ENCODE peak calls at places on chromosomes 1 and 21, in four cellular contexts. P, R, G and X are unnamed samples.

GRCh38 chr1:174204697-174205308 is 45.5 kb downstream of the RABGAP1L start:
- DNase-seq in P (no peak), R (no peak), G (peak), X (no peak)

GRCh38 chr1:208479435-208479834 is 235.3 kb upstream of the PLXNA2 start:
- DNase-seq in P (no peak), R (no peak), G (no peak), X (no peak)

GRCh38 chr1:30512922-30513265 is 210.5 kb downstream of the MATN1 start:
- DNase-seq in P (no peak), R (no peak), G (no peak), X (no peak)

GRCh38 chr1:237684236-237684635 is 206.5 kb downstream of the ZP4 start:
- DNase-seq in P (no peak), R (no peak), G (no peak), X (no peak)

GRCh38 chr1:244862354-244862698 is 2.0 kb downstream of the HNRNPU start:
- DNase-seq in P (no peak), R (no peak), G (peak), X (no peak)

GRCh38 chr1:154304664-154305337 is 16.1 kb upstream of the AQP10 start:
- DNase-seq in P (no peak), R (no peak), G (peak), X (no peak)

GRCh38 chr1:228072658-228073043 is 9.9 kb upstream of the ARF1 start:
- DNase-seq in P (no peak), R (no peak), G (no peak), X (no peak)

GRCh38 chr1:18541046-18541795 is 60.5 kb downstream of the KLHDC7A start:
- DNase-seq in P (peak), R (no peak), G (no peak), X (no peak)

GRCh38 chr1:159705251-159705910 is 9.0 kb downstream of the CRP start:
- DNase-seq in P (no peak), R (no peak), G (no peak), X (no peak)

GRCh38 chr1:162997499-162998285 is 71.5 kb upstream of the RGS4 start:
- DNase-seq in P (no peak), R (no peak), G (no peak), X (no peak)

GRCh38 chr1:192104852-192105251 is 53.4 kb upstream of the RGS18 start:
- DNase-seq in P (no peak), R (no peak), G (no peak), X (no peak)

GRCh38 chr1:200354243-200354642 is 55.6 kb downstream of the ZNF281 start:
- DNase-seq in P (no peak), R (peak), G (no peak), X (no peak)

GRCh38 chr1:161200421-161200991 is 1.7 kb upstream of the ADAMTS4 start:
- DNase-seq in P (no peak), R (no peak), G (peak), X (no peak)

GRCh38 chr1:192476802-192477298 is 98.7 kb upstream of the RGS1 start:
- DNase-seq in P (no peak), R (peak), G (peak), X (no peak)

GRCh38 chr1:76186617-76187016 is 112.1 kb downstream of the ST6GALNAC3 start:
- DNase-seq in P (no peak), R (no peak), G (no peak), X (no peak)

GRCh38 chr1:193310569-193310968 is 124.2 kb upstream of the B3GALT2 start:
- DNase-seq in P (no peak), R (no peak), G (no peak), X (no peak)

GRCh38 chr1:52424238-52424637 is 19.8 kb downstream of the PRPF38A start:
- DNase-seq in P (no peak), R (no peak), G (peak), X (no peak)

GRCh38 chr1:53934170-53934765 is 11.2 kb downstream of the IFT25 start:
- DNase-seq in P (no peak), R (no peak), G (no peak), X (no peak)

GRCh38 chr1:231157311-231157710 is 4.5 kb upstream of the TRIM67 start:
- DNase-seq in P (no peak), R (no peak), G (no peak), X (no peak)

GRCh38 chr1:208781391-208782035 is 537.3 kb upstream of the PLXNA2 start:
- DNase-seq in P (peak), R (no peak), G (no peak), X (peak)

GRCh38 chr1:29243023-29243862 is 6.9 kb downstream of the PTPRU start:
- DNase-seq in P (no peak), R (no peak), G (no peak), X (no peak)

GRCh38 chr21:42298237-42298636 is 17.0 kb downstream of the TFF3 start:
- DNase-seq in P (no peak), R (no peak), G (no peak), X (no peak)

GRCh38 chr1:8598783-8599182 is 218.7 kb downstream of the RERE start:
- DNase-seq in P (no peak), R (no peak), G (no peak), X (no peak)

GRCh38 chr21:31261759-31262158 is 82.3 kb downstream of the TIAM1 start:
- DNase-seq in P (no peak), R (no peak), G (no peak), X (no peak)

GRCh38 chr21:38280446-38280845 is 23.7 kb downstream of the KCNJ15 start:
- DNase-seq in P (no peak), R (no peak), G (no peak), X (no peak)

GRCh38 chr1:8816831-8817412 is 518 bp downstream of the RERE start:
- DNase-seq in P (peak), R (peak), G (peak), X (peak)

GRCh38 chr1:184163674-184164470 is 112.3 kb downstream of the TSEN15 start:
- DNase-seq in P (no peak), R (peak), G (peak), X (no peak)

GRCh38 chr1:91744973-91745648 is 140.8 kb downstream of the TGFBR3 start:
- DNase-seq in P (no peak), R (no peak), G (no peak), X (no peak)

GRCh38 chr1:115665319-115665718 is 23.5 kb downstream of the VANGL1 start:
- DNase-seq in P (no peak), R (no peak), G (no peak), X (no peak)

GRCh38 chr1:110582378-110582777 is 23.8 kb downstream of the KCNA2 start:
- DNase-seq in P (no peak), R (no peak), G (no peak), X (no peak)

GRCh38 chr21:45336870-45337269 is 49.2 kb upstream of the POFUT2 start:
- DNase-seq in P (no peak), R (no peak), G (no peak), X (no peak)

GRCh38 chr1:42529724-42530161 is 66.7 kb downstream of the CCDC30 start:
- DNase-seq in P (no peak), R (no peak), G (no peak), X (no peak)

GRCh38 chr1:230849451-230850194 is 18.7 kb downstream of the C1orf198 start:
- DNase-seq in P (no peak), R (no peak), G (no peak), X (no peak)

GRCh38 chr21:35316933-35317332 is 267.8 kb upstream of the RUNX1 start:
- DNase-seq in P (no peak), R (no peak), G (peak), X (no peak)

GRCh38 chr1:192235127-192235526 is 76.9 kb downstream of the RGS18 start:
- DNase-seq in P (no peak), R (no peak), G (peak), X (no peak)

GRCh38 chr1:158095737-158096335 is 84.9 kb upstream of the CD1D start:
- DNase-seq in P (peak), R (no peak), G (peak), X (peak)

GRCh38 chr1:65896721-65897120 is 104.0 kb downstream of the PDE4B start:
- DNase-seq in P (no peak), R (no peak), G (no peak), X (no peak)

GRCh38 chr1:147613506-147613905 is 56.8 kb downstream of the ACP6 start:
- DNase-seq in P (no peak), R (no peak), G (no peak), X (no peak)
- TF ChIP-seq ATF2 in P (no peak), R (no peak), G (no peak), X (no peak)

GRCh38 chr1:13513885-13514546 is at the start of gene LRRC38:
- DNase-seq in P (peak), R (no peak), G (no peak), X (peak)
- TF ChIP-seq ATF2 in P (no peak), R (no peak), G (no peak), X (no peak)

GRCh38 chr1:17233675-17234074 is 15.2 kb upstream of the PADI3 start:
- DNase-seq in P (no peak), R (no peak), G (no peak), X (no peak)
- TF ChIP-seq ATF2 in P (no peak), R (no peak), G (no peak), X (no peak)

GRCh38 chr1:224623310-224623714 is 7.2 kb downstream of the CNIH3 start:
- DNase-seq in P (no peak), R (no peak), G (no peak), X (no peak)
- TF ChIP-seq ATF2 in P (no peak), R (no peak), G (no peak), X (no peak)

DNA sequence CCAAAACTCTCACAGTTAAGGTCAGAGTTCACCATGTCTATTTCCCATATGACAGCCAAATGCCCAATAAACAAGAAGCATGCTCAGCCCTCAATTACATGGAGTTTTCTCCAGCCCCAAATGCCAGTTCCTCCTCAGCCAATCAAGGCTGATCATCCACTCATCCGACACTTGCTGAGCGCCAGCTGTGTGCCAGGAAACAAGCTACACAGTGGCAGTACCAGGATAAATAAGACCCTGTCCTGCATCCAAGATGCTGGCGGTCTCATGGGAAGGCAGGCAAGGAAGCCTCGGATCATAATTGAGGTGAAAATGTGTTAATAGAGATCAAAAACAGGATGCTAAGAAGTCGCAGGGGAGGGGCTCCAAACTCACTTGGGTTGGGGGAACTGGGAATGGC is 7.7 kb downstream of the ZBTB17 start:
- DNase-seq in P (no peak), R (no peak), G (no peak), X (no peak)
- TF ChIP-seq ATF2 in P (no peak), R (no peak), G (no peak), X (no peak)

GRCh38 chr1:169630006-169630405 is at the start of gene SELP:
- DNase-seq in P (no peak), R (no peak), G (no peak), X (no peak)
- TF ChIP-seq ATF2 in P (no peak), R (no peak), G (no peak), X (no peak)

GRCh38 chr21:46596201-46596600 is 8.7 kb downstream of the S100B start:
- DNase-seq in P (no peak), R (no peak), G (no peak), X (no peak)
- TF ChIP-seq ATF2 in P (no peak), R (no peak), G (no peak), X (no peak)

GRCh38 chr21:41048141-41048540 is 119.8 kb upstream of the BACE2 start:
- DNase-seq in P (no peak), R (no peak), G (no peak), X (no peak)

GRCh38 chr21:41043008-41043407 is 125.0 kb upstream of the BACE2 start:
- DNase-seq in P (no peak), R (no peak), G (no peak), X (no peak)

GRCh38 chr21:41048636-41049035 is 119.3 kb upstream of the BACE2 start:
- DNase-seq in P (no peak), R (no peak), G (no peak), X (no peak)

DNA sequence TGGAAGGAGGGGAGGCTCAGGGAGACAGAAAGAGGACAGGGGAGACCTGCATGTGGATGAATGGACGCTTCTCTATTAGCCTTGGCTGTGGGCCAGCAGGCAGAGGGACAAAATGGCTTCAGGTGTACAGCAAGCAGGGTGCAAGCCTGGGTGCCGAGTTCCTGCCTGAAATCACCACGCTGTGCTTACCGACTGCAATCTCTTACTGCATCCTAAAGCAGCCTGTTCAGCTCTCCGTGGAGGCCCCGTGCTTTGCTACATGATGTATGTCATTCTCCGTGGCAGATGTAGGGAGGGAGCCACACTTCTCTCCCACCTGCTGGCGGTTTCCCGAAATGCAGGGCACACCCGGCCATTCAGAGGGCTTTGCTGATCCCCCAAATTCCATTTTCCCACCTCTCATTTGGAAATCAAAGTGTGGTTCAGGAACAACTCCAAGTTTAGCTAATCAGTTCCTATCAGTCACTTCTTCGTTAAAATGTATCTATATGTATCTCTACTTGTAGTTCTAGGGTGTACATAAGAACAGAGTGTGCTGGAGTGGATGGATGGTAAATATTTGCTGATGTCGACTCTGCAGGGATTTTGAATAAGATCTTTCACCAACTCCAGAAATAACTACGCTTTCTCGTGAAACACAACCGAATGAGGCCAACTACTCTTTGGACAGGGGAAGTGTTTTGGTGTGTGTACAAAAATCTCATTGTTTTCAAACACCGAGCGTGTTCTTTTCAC is 122.3 kb upstream of the BACE2 start:
- DNase-seq in P (peak), R (no peak), G (peak), X (peak)
- TF ChIP-seq ATF2 in P (no peak), R (no peak), G (no peak), X (no peak)

GRCh38 chr1:190754769-190755168 is 277.1 kb upstream of the BRINP3 start:
- DNase-seq in P (no peak), R (no peak), G (peak), X (no peak)
- TF ChIP-seq ATF2 in P (no peak), R (no peak), G (no peak), X (no peak)

GRCh38 chr1:186531561-186532165 is 70.7 kb upstream of the PDC start:
- DNase-seq in P (no peak), R (no peak), G (no peak), X (no peak)
- TF ChIP-seq ATF2 in P (no peak), R (no peak), G (no peak), X (no peak)